ENCODE peak calls at places on chromosome 3, in four cellular contexts. One of them, this sample, is unnamed.

GRCh38 chr3:138206196-138206595 is 19.1 kb downstream of the ARMC8 start:
- DNase-seq in activated gamma-delta T cell treated with anti-CD3 and anti-CD28 coated beads, Interleukin-2, amount 50 U/mL, for 16 hours: no peak
- DNase-seq in activated T-helper 1 cell treated with Interleukin-2 at 50 U/mL for 16 hours: no peak
- DNase-seq in endodermal cell: no peak
- DNase-seq in this sample: no peak

GRCh38 chr3:60160105-60160791 is 1091.0 kb downstream of the FHIT start:
- DNase-seq in activated gamma-delta T cell treated with anti-CD3 and anti-CD28 coated beads, Interleukin-2, amount 50 U/mL, for 16 hours: no peak
- DNase-seq in activated T-helper 1 cell treated with Interleukin-2 at 50 U/mL for 16 hours: no peak
- DNase-seq in endodermal cell: no peak
- DNase-seq in this sample: no peak

GRCh38 chr3:116135462-116135861 is 309.8 kb downstream of the LSAMP start:
- DNase-seq in activated gamma-delta T cell treated with anti-CD3 and anti-CD28 coated beads, Interleukin-2, amount 50 U/mL, for 16 hours: no peak
- DNase-seq in activated T-helper 1 cell treated with Interleukin-2 at 50 U/mL for 16 hours: no peak
- DNase-seq in endodermal cell: no peak
- DNase-seq in this sample: no peak

GRCh38 chr3:171874251-171874679 is 31.1 kb downstream of the TMEM212 start:
- DNase-seq in activated gamma-delta T cell treated with anti-CD3 and anti-CD28 coated beads, Interleukin-2, amount 50 U/mL, for 16 hours: no peak
- DNase-seq in activated T-helper 1 cell treated with Interleukin-2 at 50 U/mL for 16 hours: no peak
- DNase-seq in endodermal cell: no peak
- DNase-seq in this sample: no peak

GRCh38 chr3:49712631-49713317 is 6.7 kb downstream of the AMIGO3 start:
- DNase-seq in activated gamma-delta T cell treated with anti-CD3 and anti-CD28 coated beads, Interleukin-2, amount 50 U/mL, for 16 hours: no peak
- DNase-seq in activated T-helper 1 cell treated with Interleukin-2 at 50 U/mL for 16 hours: no peak
- DNase-seq in endodermal cell: no peak
- DNase-seq in this sample: no peak

GRCh38 chr3:148880681-148881080 is 15.6 kb downstream of the CPA3 start:
- DNase-seq in activated gamma-delta T cell treated with anti-CD3 and anti-CD28 coated beads, Interleukin-2, amount 50 U/mL, for 16 hours: no peak
- DNase-seq in activated T-helper 1 cell treated with Interleukin-2 at 50 U/mL for 16 hours: no peak
- DNase-seq in endodermal cell: peak; percentile 60
- DNase-seq in this sample: peak; percentile 21

GRCh38 chr3:140570602-140571001 is 107.3 kb upstream of the TRIM42 start:
- DNase-seq in activated gamma-delta T cell treated with anti-CD3 and anti-CD28 coated beads, Interleukin-2, amount 50 U/mL, for 16 hours: no peak
- DNase-seq in activated T-helper 1 cell treated with Interleukin-2 at 50 U/mL for 16 hours: no peak
- DNase-seq in endodermal cell: no peak
- DNase-seq in this sample: no peak

GRCh38 chr3:32575451-32575850 is 4.8 kb upstream of the DYNC1LI1 start:
- DNase-seq in activated gamma-delta T cell treated with anti-CD3 and anti-CD28 coated beads, Interleukin-2, amount 50 U/mL, for 16 hours: no peak
- DNase-seq in activated T-helper 1 cell treated with Interleukin-2 at 50 U/mL for 16 hours: no peak
- DNase-seq in endodermal cell: no peak
- DNase-seq in this sample: no peak

GRCh38 chr3:14144423-14145075 is 19.7 kb downstream of the TMEM43 start:
- DNase-seq in activated gamma-delta T cell treated with anti-CD3 and anti-CD28 coated beads, Interleukin-2, amount 50 U/mL, for 16 hours: peak; percentile 52
- DNase-seq in activated T-helper 1 cell treated with Interleukin-2 at 50 U/mL for 16 hours: peak; percentile 46
- DNase-seq in endodermal cell: peak; percentile 86
- DNase-seq in this sample: peak; percentile 79